ENCODE peak calls at places on chromosomes 5 and 9, in four cellular contexts. R is neuronal stem cell, H is H9, J is IMR-90. T is an unnamed sample.

GRCh38 chr9:112881366-112881765 is 9.3 kb downstream of the SLC46A2 start:
- DNase-seq in J (peak), R (no peak), H (no peak), T (no peak)

GRCh38 chr5:72760259-72760658 is 56.2 kb upstream of the TNPO1 start:
- DNase-seq in J (peak), R (no peak), H (no peak), T (no peak)

GRCh38 chr5:176671399-176671798 is 24.1 kb downstream of the TSPAN17 start:
- DNase-seq in J (no peak), H (no peak), R (no peak), T (no peak)

GRCh38 chr9:113648586-113648985 is 185.1 kb downstream of the RGS3 start:
- DNase-seq in J (no peak), H (no peak), R (no peak), T (no peak)

GRCh38 chr9:26604076-26604662 is 288.4 kb downstream of the CAAP1 start:
- DNase-seq in R (no peak), J (no peak), H (no peak), T (no peak)

GRCh38 chr9:104903609-104904008 is 24.3 kb downstream of the ABCA1 start:
- DNase-seq in J (peak), R (no peak), H (no peak), T (no peak)

GRCh38 chr9:133246507-133247390 is 28.3 kb downstream of the ABO start:
- DNase-seq in H (peak), J (no peak), R (no peak), T (no peak)

GRCh38 chr9:33742051-33742450 is 53.3 kb upstream of the PRSS3 start:
- DNase-seq in R (no peak), J (no peak), H (no peak), T (no peak)

GRCh38 chr5:72205431-72206009 is 98.2 kb downstream of the MAP1B start:
- DNase-seq in R (no peak), H (no peak), J (peak), T (no peak)

DNA sequence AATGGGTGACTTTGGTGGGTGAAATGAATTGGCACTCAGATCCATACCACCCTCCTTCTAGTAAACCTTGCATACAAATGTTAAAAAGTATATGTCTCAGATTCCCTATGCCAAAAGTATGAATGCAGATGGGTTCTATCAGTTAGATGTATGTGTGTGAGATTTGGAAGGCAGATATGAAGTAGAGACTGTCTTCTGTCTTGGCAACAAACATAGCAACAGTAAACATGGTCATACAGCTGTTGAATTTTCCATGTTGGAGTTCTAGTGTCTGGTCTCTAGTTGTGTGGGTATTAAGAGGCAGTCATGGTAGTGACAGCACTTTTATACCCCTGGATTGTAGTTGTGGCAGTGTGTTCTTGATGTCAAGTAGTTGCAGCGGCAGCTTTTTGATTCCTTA is 125.6 kb upstream of the PITX1 start:
- DNase-seq in J (no peak), R (no peak), H (no peak), T (no peak)
- H3K4ac ChIP-seq in J (no peak), R (no peak), H (no peak), T (no peak)

GRCh38 chr5:75053286-75054109 is 1.1 kb upstream of the GCNT4 start:
- DNase-seq in R (peak), H (peak), J (peak), T (peak)

GRCh38 chr5:75051217-75051751 is 1.1 kb downstream of the GCNT4 start:
- DNase-seq in R (no peak), H (peak), J (no peak), T (no peak)

GRCh38 chr5:75052461-75053285 is at the start of gene GCNT4:
- DNase-seq in J (peak), R (peak), H (peak), T (peak)

GRCh38 chr5:75055727-75056144 is 3.4 kb upstream of the GCNT4 start:
- DNase-seq in J (peak), R (no peak), H (peak), T (peak)

GRCh38 chr5:75054110-75054930 is 2.0 kb upstream of the GCNT4 start:
- DNase-seq in J (peak), R (peak), H (peak), T (peak)
- H3K4ac ChIP-seq in J (peak), R (no peak), H (no peak), T (peak)

GRCh38 chr5:78597068-78597857 is 51.3 kb downstream of the LHFPL2 start:
- DNase-seq in R (no peak), J (peak), H (no peak), T (no peak)
- H3K4ac ChIP-seq in R (no peak), J (peak), H (no peak), T (no peak)

DNA sequence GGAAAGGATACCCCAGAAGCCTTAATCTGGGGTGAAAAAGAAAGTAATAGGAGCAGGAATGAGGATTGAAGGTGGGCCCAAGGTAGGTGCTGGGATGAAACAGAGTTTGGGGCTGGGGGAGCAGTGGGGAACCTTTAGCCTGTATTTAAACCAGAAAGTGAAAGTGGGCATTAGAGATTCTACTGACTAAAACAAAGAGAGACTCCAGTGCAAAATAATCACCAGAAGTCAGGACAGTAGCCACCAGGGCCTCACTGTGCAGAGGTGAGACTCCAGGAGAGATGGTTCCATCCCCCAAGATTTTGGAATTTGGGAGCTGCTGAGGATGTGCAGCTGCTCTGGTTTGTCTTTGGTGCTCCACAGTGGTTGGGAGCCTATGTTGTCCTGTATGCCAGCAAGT is 13.1 kb downstream of the DNAJB5 start:
- DNase-seq in J (no peak), R (no peak), H (no peak), T (no peak)
- H3K4ac ChIP-seq in J (no peak), R (no peak), H (no peak), T (no peak)

DNA sequence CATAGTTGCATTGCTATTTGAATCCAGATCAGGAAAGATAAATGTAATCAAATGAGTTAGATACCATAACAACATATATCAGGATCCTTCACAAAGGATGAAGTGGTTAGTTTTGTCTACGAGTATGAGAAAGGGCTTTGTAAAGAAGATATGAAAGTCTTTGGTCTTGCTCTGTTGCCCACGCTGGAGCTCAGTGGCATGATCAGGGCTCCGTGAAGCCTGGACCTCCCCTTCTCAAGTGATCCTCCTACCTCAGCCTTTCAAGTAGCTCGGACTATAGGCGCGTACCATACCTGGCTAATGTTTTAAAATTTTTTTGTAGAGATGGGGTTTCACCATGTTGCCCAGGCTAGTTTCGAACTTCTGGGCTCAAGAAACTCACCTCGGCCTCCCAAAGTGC is 1.8 kb downstream of the SMC5 start:
- DNase-seq in H (no peak), J (no peak), R (no peak), T (no peak)
- H3K4ac ChIP-seq in H (no peak), J (no peak), R (no peak), T (no peak)

DNA sequence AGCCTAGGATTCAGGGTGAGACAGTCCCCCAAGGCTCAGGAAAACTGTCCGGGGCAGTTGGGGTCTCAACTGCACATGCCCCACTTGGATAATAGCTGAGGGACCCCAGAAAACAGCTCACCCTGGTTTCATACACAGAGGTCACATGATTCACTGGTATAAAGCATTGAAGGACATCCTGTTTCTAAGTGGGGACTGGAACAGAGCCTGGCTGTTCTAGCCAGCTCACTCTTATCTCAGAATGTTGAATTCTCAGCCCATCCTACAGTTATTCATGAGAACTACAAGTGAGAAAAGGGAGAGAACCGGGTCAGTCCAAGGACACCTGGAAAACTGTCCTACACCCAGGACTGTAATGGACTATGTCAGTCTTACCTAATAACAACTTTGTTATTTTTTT is 170.9 kb downstream of the FGF1 start:
- DNase-seq in H (no peak), J (no peak), R (no peak), T (no peak)
- H3K4ac ChIP-seq in H (no peak), J (peak), R (no peak), T (no peak)